ENCODE peak calls at places on chromosomes 16 and 17, in nine cellular contexts. Z is testis, W is cardiac fibroblast, R is retinal pigment epithelial cell, X is GM23248, D is PC-3, N is upper lobe of left lung, H is small intestine, U is GM12865. L is an unnamed sample.

GRCh38 chr16:2858245-2859025 is 465 bp upstream of the PRSS22 start:
- DNase-seq in Z (no peak), W (no peak), R (no peak), X (no peak), D (peak), N (peak), H (peak), U (no peak), L (no peak)

GRCh38 chr16:4612977-4613635 is 1.6 kb downstream of the UBALD1 start:
- DNase-seq in Z (no peak), W (no peak), R (no peak), X (peak), D (peak), N (no peak), H (no peak), U (no peak), L (no peak)

GRCh38 chr17:51670899-51671298 is 410.6 kb downstream of the UTP18 start:
- DNase-seq in Z (no peak), W (no peak), R (no peak), X (no peak), D (no peak), N (no peak), H (no peak), U (no peak), L (no peak)

GRCh38 chr16:85425061-85425662 is 188.0 kb upstream of the GSE1 start:
- DNase-seq in Z (peak), W (no peak), R (no peak), X (no peak), D (no peak), N (peak), H (no peak), U (no peak), L (no peak)

GRCh38 chr17:75641343-75641742 is 8.1 kb downstream of the SMIM5 start:
- DNase-seq in Z (no peak), W (no peak), R (no peak), X (no peak), D (no peak), N (no peak), H (no peak), U (no peak), L (no peak)

GRCh38 chr16:67847064-67847861 is at the start of gene CENPT:
- DNase-seq in Z (peak), W (peak), R (no peak), X (peak), D (peak), N (peak), H (peak), U (peak), L (no peak)

GRCh38 chr17:68260051-68260762 is 12.4 kb downstream of the AMZ2 start:
- DNase-seq in Z (no peak), W (no peak), R (peak), X (no peak), D (no peak), N (no peak), H (no peak), U (no peak), L (no peak)

GRCh38 chr17:1082579-1082978 is 85.7 kb downstream of the TIMM22 start:
- DNase-seq in Z (no peak), W (peak), R (no peak), X (peak), D (peak), N (no peak), H (peak), U (no peak), L (peak)

GRCh38 chr16:56603589-56603988 is 4.8 kb upstream of the MT2A start:
- DNase-seq in Z (peak), W (peak), R (no peak), X (peak), D (peak), N (no peak), H (peak), U (peak), L (no peak)

GRCh38 chr17:38596651-38597050 is 9.1 kb downstream of the SRCIN1 start:
- DNase-seq in Z (no peak), W (no peak), R (no peak), X (no peak), D (no peak), N (no peak), H (no peak), U (no peak), L (no peak)

GRCh38 chr16:80586476-80586875 is 45.7 kb downstream of the DYNLRB2 start:
- DNase-seq in Z (no peak), W (no peak), R (no peak), X (peak), D (no peak), N (no peak), H (no peak), U (no peak), L (no peak)

GRCh38 chr16:55322327-55322726 is 1.7 kb upstream of the IRX6 start:
- DNase-seq in Z (no peak), W (no peak), R (no peak), X (no peak), D (no peak), N (no peak), H (no peak), U (no peak), L (no peak)

GRCh38 chr16:55325458-55326109 is 1.6 kb downstream of the IRX6 start:
- DNase-seq in Z (no peak), W (no peak), R (no peak), X (no peak), D (no peak), N (no peak), H (no peak), U (no peak), L (no peak)

GRCh38 chr16:55324491-55325447 is 766 bp downstream of the IRX6 start:
- DNase-seq in Z (no peak), W (no peak), R (no peak), X (peak), D (no peak), N (peak), H (no peak), U (no peak), L (no peak)

GRCh38 chr16:55326261-55326802 is 2.3 kb downstream of the IRX6 start:
- DNase-seq in Z (no peak), W (no peak), R (no peak), X (no peak), D (no peak), N (peak), H (no peak), U (no peak), L (no peak)

DNA sequence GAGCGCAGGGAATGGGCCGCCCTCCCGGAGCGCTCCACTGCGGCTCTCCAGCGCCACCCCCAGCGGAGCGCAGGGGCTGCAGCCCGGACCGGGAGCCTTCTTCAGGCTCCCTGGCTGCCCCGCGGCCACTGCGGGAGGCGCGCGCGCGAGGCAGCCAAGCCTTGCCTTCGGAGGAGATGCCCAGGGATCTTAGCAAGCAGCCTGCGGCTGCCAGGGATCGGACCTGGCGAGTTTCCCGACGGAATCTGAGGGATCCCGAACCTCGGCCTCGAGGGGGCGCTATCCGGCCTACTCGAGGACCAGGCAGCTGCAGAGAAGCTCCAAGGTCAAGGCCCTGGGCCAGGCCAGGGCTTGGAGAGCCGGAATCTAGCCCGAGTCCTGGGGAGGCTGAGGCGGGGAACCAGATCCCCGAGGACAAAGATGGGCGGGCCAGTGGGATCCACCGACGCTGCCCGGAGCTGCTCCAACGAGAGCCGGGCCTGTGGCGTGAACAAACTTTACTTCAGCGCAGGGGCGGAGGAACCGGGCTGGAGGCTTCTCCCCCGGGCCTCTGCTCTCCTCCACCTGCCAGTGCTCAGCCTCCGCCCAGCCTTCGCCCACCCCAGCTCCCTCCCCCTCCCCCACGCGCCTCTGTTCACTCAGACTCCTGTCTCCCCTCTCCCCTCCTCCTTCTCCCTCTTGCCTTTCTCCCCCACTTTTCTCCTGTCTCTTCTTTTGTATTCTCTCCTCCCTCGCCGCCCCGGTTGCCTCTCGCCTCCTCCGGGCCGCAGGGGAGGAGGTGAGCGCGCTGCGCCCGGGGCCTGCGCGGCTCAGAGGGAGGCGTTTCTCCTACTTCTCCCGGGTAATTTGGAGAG is at the start of gene IRX6:
- DNase-seq in Z (peak), W (no peak), R (no peak), X (peak), D (no peak), N (peak), H (no peak), U (no peak), L (no peak)
- H3K4me3 ChIP-seq in Z (peak), W (no peak), R (no peak), X (no peak), D (no peak), N (peak), H (no peak), U (no peak), L (no peak)

GRCh38 chr16:86508028-86508946 is 2.0 kb upstream of the FOXF1 start:
- DNase-seq in Z (no peak), W (peak), R (no peak), X (peak), D (no peak), N (peak), H (no peak), U (no peak), L (no peak)
- H3K4me3 ChIP-seq in Z (peak), W (no peak), R (no peak), X (peak), D (no peak), N (peak), H (peak), U (no peak), L (peak)

GRCh38 chr17:12911241-12911640 is 106.6 kb downstream of the ELAC2 start:
- DNase-seq in Z (no peak), W (peak), R (peak), X (peak), D (no peak), N (no peak), H (no peak), U (no peak), L (no peak)

GRCh38 chr17:12909511-12909910 is 108.3 kb downstream of the ELAC2 start:
- DNase-seq in Z (no peak), W (no peak), R (no peak), X (no peak), D (no peak), N (no peak), H (no peak), U (no peak), L (no peak)

GRCh38 chr17:12907477-12907876 is 110.3 kb downstream of the ELAC2 start:
- DNase-seq in Z (no peak), W (no peak), R (no peak), X (no peak), D (no peak), N (no peak), H (no peak), U (no peak), L (no peak)

DNA sequence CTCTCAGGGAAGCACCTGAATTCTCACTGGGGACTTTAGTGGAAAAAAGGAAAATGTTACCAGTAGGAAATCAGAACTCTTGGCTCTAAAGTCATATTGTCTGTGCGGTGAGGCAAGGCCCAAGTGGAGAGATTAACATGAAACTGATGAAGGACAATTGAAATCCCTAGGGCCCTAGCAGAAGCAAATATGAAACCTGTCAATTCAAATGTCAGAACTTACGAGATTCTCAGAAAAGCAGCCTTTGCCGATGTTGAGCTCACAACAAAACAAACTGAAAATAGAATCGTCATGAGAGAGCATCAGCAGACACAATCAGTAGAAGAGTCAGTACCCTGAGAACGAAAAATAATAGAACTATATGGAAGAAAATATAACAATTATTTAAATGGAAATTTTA is 108.8 kb downstream of the ELAC2 start:
- DNase-seq in Z (no peak), W (no peak), R (no peak), X (no peak), D (no peak), N (no peak), H (no peak), U (peak), L (no peak)
- H3K4me3 ChIP-seq in Z (no peak), W (no peak), R (no peak), X (no peak), D (no peak), N (no peak), H (no peak), U (no peak), L (no peak)

DNA sequence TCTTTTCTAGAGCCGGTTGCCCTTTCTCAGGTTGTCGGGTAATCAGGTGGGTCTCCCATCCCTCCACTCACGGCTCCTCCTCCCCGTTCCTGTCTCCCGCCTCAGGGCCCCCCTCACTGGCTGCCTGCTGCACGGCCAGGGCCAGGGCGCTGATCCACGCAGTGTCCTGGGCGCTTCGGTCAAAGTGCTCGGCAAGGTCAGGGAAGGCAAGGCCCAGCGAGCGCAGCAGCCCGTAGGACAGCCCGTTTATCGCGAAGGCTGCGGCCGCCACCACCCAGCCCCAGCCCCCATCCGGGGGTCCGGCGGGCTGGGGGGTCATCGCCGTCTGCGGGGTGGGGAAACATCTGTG is 723 bp downstream of the SLC16A11 start:
- DNase-seq in Z (no peak), W (no peak), R (no peak), X (no peak), D (no peak), N (no peak), H (no peak), U (no peak), L (no peak)
- H3K4me3 ChIP-seq in Z (peak), W (peak), R (peak), X (peak), D (peak), N (peak), H (peak), U (no peak), L (peak)

GRCh38 chr17:58329808-58330543 is 1.4 kb upstream of the TSPOAP1 start:
- DNase-seq in Z (no peak), W (no peak), R (no peak), X (no peak), D (no peak), N (no peak), H (no peak), U (peak), L (no peak)

GRCh38 chr17:58330544-58330996 is 2.0 kb upstream of the TSPOAP1 start:
- DNase-seq in Z (no peak), W (no peak), R (no peak), X (no peak), D (no peak), N (no peak), H (no peak), U (no peak), L (no peak)

GRCh38 chr17:58327363-58328194 is 1.0 kb downstream of the TSPOAP1 start:
- DNase-seq in Z (no peak), W (no peak), R (no peak), X (no peak), D (no peak), N (no peak), H (no peak), U (no peak), L (no peak)

GRCh38 chr17:58328195-58329034 is at the start of gene TSPOAP1:
- DNase-seq in Z (no peak), W (no peak), R (no peak), X (no peak), D (no peak), N (peak), H (no peak), U (peak), L (no peak)

GRCh38 chr17:58329035-58329807 is 626 bp upstream of the TSPOAP1 start:
- DNase-seq in Z (no peak), W (no peak), R (no peak), X (no peak), D (no peak), N (no peak), H (no peak), U (peak), L (no peak)
- H3K4me3 ChIP-seq in Z (no peak), W (no peak), R (no peak), X (no peak), D (no peak), N (peak), H (peak), U (peak), L (peak)

GRCh38 chr16:64784635-64785034 is 337.2 kb downstream of the CDH11 start:
- DNase-seq in Z (no peak), W (no peak), R (no peak), X (no peak), D (no peak), N (no peak), H (no peak), U (no peak), L (no peak)
- H3K4me3 ChIP-seq in Z (no peak), W (no peak), R (no peak), X (no peak), D (no peak), N (no peak), H (no peak), U (no peak), L (no peak)

DNA sequence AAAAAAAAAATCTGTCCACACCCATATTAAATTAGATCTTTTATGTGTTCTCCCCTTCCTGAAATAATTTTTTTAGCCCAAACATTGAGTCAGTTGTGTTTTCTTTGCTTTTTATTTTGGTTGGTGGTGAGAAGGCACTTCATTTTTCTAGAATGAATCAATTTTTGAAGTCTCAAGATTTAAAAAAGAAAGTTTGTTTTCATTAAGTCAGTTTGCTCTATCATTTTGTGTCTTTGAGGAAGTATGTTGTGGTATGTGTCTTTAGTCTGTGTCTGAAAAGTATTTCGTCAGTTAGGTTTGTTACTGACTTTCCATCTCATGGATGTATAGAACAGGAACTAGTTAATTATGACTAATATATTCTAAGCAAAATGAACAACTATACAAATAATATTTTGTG is 3.8 kb downstream of the IGF2BP1 start:
- DNase-seq in Z (no peak), W (peak), R (no peak), X (peak), D (no peak), N (no peak), H (no peak), U (no peak), L (no peak)
- H3K4me3 ChIP-seq in Z (no peak), W (peak), R (peak), X (peak), D (no peak), N (no peak), H (no peak), U (no peak), L (peak)

GRCh38 chr16:50674831-50675230 is 6.3 kb downstream of the SNX20 start:
- DNase-seq in Z (no peak), W (no peak), R (no peak), X (no peak), D (peak), N (no peak), H (no peak), U (no peak), L (no peak)

GRCh38 chr16:50669741-50670140 is 11.4 kb downstream of the SNX20 start:
- DNase-seq in Z (no peak), W (no peak), R (no peak), X (no peak), D (no peak), N (no peak), H (no peak), U (no peak), L (no peak)

GRCh38 chr16:50670476-50670875 is 10.6 kb downstream of the SNX20 start:
- DNase-seq in Z (no peak), W (no peak), R (no peak), X (no peak), D (no peak), N (no peak), H (no peak), U (no peak), L (no peak)

GRCh38 chr16:50673496-50674275 is 7.4 kb downstream of the SNX20 start:
- DNase-seq in Z (no peak), W (no peak), R (no peak), X (no peak), D (no peak), N (peak), H (no peak), U (no peak), L (no peak)

DNA sequence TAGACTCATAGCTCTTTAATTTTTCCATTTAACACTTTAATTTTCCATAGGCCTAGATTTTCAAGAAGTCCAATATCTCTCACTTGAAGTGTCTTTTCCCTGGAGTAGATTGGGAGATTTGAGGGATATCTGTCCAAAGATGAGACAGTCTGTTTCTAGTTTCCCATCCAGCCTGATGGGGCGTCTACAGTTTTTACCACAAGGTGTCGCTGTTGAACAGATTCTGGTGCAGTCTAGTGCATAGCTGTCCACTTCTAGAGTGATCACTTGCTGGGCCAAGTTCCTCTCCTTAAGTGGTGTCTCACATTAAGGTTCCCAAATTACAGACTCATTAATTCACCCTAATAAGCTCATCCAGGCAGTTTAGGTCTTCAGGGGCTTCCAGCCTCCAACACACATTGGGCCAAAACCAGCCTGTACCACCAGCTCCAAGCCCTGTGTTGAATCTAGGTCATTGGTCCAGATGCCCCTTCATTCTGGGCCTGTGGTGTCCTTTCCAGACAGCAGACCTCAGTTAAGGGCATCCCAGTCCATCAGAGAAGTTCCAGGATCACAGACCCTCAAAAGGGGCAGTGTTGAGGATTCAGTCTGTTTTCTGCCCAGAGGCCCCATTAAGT is 9.4 kb downstream of the SNX20 start:
- DNase-seq in Z (peak), W (peak), R (no peak), X (no peak), D (peak), N (no peak), H (peak), U (peak), L (no peak)
- H3K4me3 ChIP-seq in Z (no peak), W (no peak), R (no peak), X (no peak), D (no peak), N (no peak), H (no peak), U (no peak), L (no peak)

GRCh38 chr17:2547176-2547575 is 35.5 kb upstream of the METTL16 start:
- DNase-seq in Z (no peak), W (peak), R (no peak), X (peak), D (peak), N (no peak), H (peak), U (no peak), L (no peak)

GRCh38 chr17:2551493-2551892 is 39.8 kb upstream of the METTL16 start:
- DNase-seq in Z (no peak), W (no peak), R (no peak), X (no peak), D (no peak), N (no peak), H (no peak), U (no peak), L (no peak)

GRCh38 chr17:2549392-2550211 is 37.9 kb upstream of the METTL16 start:
- DNase-seq in Z (no peak), W (no peak), R (no peak), X (no peak), D (no peak), N (no peak), H (peak), U (no peak), L (no peak)

GRCh38 chr17:2551928-2552327 is 40.2 kb upstream of the METTL16 start:
- DNase-seq in Z (no peak), W (no peak), R (peak), X (no peak), D (no peak), N (no peak), H (no peak), U (no peak), L (no peak)
- H3K4me3 ChIP-seq in Z (no peak), W (no peak), R (no peak), X (no peak), D (no peak), N (no peak), H (no peak), U (no peak), L (no peak)